ENCODE peak calls at places on chromosomes 12 and 14, in six cellular contexts. J, Q, A, O, V and W are unnamed samples.

GRCh38 chr12:91529829-91530228 is 347.2 kb upstream of the DCN start:
- DNase-seq in J (no peak), Q (no peak), A (no peak), O (no peak), V (no peak), W (no peak)

GRCh38 chr14:78674820-78675219 is 504.6 kb downstream of the NRXN3 start:
- DNase-seq in Q (no peak), V (no peak), J (no peak), A (no peak), O (no peak), W (no peak)

GRCh38 chr12:63419119-63419518 is 249.2 kb downstream of the DPY19L2 start:
- DNase-seq in J (peak; percentile 13), Q (no peak), A (no peak), O (peak; percentile 72), V (no peak), W (no peak)

GRCh38 chr14:22852940-22853767 is 16.8 kb downstream of the MMP14 start:
- DNase-seq in O (peak; percentile 91), V (peak; percentile 63), J (peak; percentile 93), Q (peak; percentile 90), A (peak; percentile 80), W (peak; percentile 95)

GRCh38 chr14:73684627-73685026 is 29.6 kb downstream of the PNMA1 start:
- DNase-seq in Q (no peak), O (no peak), V (no peak), A (no peak), J (no peak), W (no peak)

GRCh38 chr12:105617141-105617540 is 286.6 kb downstream of the C12orf75 start:
- DNase-seq in Q (no peak), A (no peak), J (no peak), V (no peak), O (no peak), W (no peak)

GRCh38 chr12:115983226-115983798 is 294.2 kb downstream of the MED13L start:
- DNase-seq in J (peak; percentile 79), V (no peak), A (no peak), Q (no peak), O (peak; percentile 36), W (peak; percentile 15)

GRCh38 chr14:91947196-91948184 is at the start of gene FBLN5:
- DNase-seq in Q (peak; percentile 51), J (peak; percentile 83), O (peak; percentile 18), V (no peak), A (no peak), W (peak; percentile 75)

GRCh38 chr12:88553941-88554658 is 26.2 kb downstream of the KITLG start:
- DNase-seq in V (no peak), O (peak; percentile 34), Q (no peak), J (no peak), A (no peak), W (no peak)

GRCh38 chr12:122880668-122881067 is 15.3 kb downstream of the VPS37B start:
- DNase-seq in A (no peak), V (no peak), J (peak; percentile 73), O (peak; percentile 51), Q (no peak), W (peak; percentile 39)

GRCh38 chr12:56221233-56221756 is 427 bp downstream of the RNF41 start:
- DNase-seq in V (no peak), A (no peak), O (peak; percentile 32), Q (peak; percentile 58), J (peak; percentile 81), W (peak; percentile 65)

GRCh38 chr12:80763874-80764273 is 47.2 kb downstream of the MYF5 start:
- DNase-seq in A (no peak), Q (no peak), V (no peak), O (peak; percentile 39), J (peak; percentile 81), W (peak; percentile 28)

GRCh38 chr12:823043-823698 is 70.8 kb downstream of the WNK1 start:
- DNase-seq in Q (no peak), A (peak; percentile 54), V (peak; percentile 82), O (no peak), J (no peak), W (no peak)

GRCh38 chr14:68813318-68813838 is 20.5 kb upstream of the ZFP36L1 start:
- DNase-seq in V (no peak), A (no peak), O (no peak), J (no peak), Q (no peak), W (no peak)

GRCh38 chr12:4432878-4433820 is 12.5 kb downstream of the FGF6 start:
- DNase-seq in V (no peak), O (no peak), Q (no peak), A (no peak), J (no peak), W (peak; percentile 21)

GRCh38 chr14:104865631-104866441 is 768 bp downstream of the CEP170B start:
- DNase-seq in V (no peak), J (peak; percentile 86), Q (peak; percentile 71), O (peak; percentile 71), A (no peak), W (peak; percentile 70)

GRCh38 chr14:91326514-91326832 is 82.0 kb upstream of the GPR68 start:
- DNase-seq in J (no peak), V (no peak), O (no peak), A (no peak), Q (no peak), W (no peak)

GRCh38 chr12:103783744-103784664 is 57.0 kb downstream of the NT5DC3 start:
- DNase-seq in A (no peak), Q (peak; percentile 11), O (no peak), V (no peak), J (no peak), W (no peak)

GRCh38 chr12:68374315-68374982 is 42.3 kb upstream of the MDM1 start:
- DNase-seq in J (no peak), V (peak; percentile 98), A (no peak), Q (no peak), O (no peak), W (no peak)

GRCh38 chr14:22824711-22825359 is 4.9 kb upstream of the MRPL52 start:
- DNase-seq in A (no peak), V (no peak), O (peak; percentile 30), J (no peak), Q (no peak), W (no peak)

GRCh38 chr12:61538951-61539350 is 721.3 kb upstream of the USP15 start:
- DNase-seq in Q (no peak), J (peak; percentile 70), O (peak; percentile 24), V (no peak), A (no peak), W (no peak)

GRCh38 chr12:10184261-10184843 is 5.5 kb downstream of the TMEM52B start:
- DNase-seq in Q (no peak), O (no peak), V (no peak), J (no peak), A (no peak), W (no peak)

GRCh38 chr12:116319851-116320621 is 42.5 kb upstream of the MED13L start:
- DNase-seq in Q (peak; percentile 72), V (no peak), A (no peak), O (no peak), J (no peak), W (no peak)

GRCh38 chr14:33061667-33062325 is 123.1 kb downstream of the NPAS3 start:
- DNase-seq in O (no peak), V (no peak), A (no peak), Q (no peak), J (peak; percentile 25), W (no peak)

GRCh38 chr12:66741919-66742318 is 63.0 kb upstream of the GRIP1 start:
- DNase-seq in O (no peak), Q (no peak), A (no peak), V (no peak), J (no peak), W (no peak)

GRCh38 chr12:66740257-66740656 is 61.4 kb upstream of the GRIP1 start:
- DNase-seq in V (no peak), O (peak; percentile 32), J (no peak), A (no peak), Q (no peak), W (no peak)

GRCh38 chr12:66742508-66743367 is 63.9 kb upstream of the GRIP1 start:
- DNase-seq in O (no peak), Q (no peak), V (no peak), A (no peak), J (no peak), W (no peak)

GRCh38 chr12:66746489-66747201 is 67.8 kb upstream of the GRIP1 start:
- DNase-seq in O (no peak), V (no peak), Q (no peak), J (peak; percentile 39), A (no peak), W (no peak)

DNA sequence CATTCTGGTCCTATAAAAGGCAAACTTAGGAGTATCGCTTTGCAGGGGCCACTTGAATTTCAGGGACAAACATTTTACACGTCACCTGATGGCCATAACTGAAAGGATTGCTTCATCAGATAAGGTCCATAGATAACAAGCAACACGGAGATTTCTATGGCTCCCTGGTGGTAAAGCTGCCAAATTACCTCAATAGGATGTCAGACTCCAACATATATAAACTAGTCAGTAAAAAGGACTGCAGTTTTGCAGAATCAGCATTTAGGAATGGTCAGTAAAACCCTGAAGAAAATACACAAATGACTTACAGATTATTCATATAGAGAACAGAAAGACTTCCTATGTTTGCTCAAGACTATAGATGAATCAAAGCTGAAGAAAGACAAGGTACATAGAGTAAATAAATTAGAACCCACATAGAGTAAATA is 66.1 kb upstream of the GRIP1 start:
- DNase-seq in V (no peak), A (no peak), Q (no peak), O (no peak), J (peak; percentile 29), W (no peak)
- TF ChIP-seq CTCF in V (no peak), A (no peak), Q (no peak), O (no peak), J (no peak), W (no peak)

DNA sequence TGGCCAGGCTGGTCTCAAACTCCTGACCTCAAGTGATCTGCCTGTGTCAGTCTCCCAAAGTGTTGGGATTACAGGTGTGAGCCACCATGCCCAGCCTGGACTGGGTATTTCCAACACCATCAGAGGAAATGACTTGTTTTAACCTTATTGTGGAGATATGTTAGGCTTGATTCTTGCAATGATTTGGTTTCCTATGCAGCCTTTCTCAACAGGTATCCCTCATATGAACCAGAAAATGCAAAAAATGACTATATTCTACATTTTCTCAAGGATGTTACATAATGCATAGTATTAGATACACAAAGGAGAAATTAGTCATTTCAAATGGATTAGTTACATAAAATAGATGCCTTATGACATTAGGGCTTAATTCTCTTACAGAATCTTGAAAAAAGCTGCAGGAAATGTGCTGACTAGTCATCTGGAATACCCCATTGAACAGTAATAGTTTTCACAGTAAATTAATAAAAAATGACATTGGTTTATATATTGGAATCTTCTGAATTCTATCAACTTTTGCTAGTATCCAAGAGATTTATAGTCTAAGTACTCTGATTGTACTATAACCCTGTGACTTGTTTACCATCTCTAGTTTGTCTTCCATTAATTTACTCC is 132.6 kb downstream of the INSM2 start:
- DNase-seq in O (no peak), J (no peak), A (no peak), V (no peak), Q (no peak), W (no peak)
- TF ChIP-seq CTCF in O (no peak), J (no peak), A (no peak), V (no peak), Q (no peak), W (no peak)

DNA sequence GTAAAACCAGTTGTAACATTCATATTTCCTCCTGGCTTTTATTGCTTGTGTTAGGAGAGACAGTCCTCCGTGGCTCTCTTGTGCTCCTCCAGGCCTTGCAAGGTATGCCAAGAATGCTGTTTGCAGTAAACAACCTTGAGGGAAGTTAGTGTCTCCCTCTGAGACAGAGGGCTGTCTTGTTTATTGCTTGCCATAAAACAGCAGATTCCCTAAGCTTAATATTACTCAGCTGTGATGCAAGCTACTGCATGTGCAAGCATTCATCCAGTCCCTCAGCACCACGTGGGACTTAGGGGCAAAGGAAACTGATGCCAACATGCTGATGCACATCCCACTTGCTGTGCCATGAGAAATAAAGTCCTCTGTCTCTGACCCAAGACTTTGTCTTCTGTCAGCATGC is 6.6 kb downstream of the POMT2 start:
- DNase-seq in Q (no peak), O (no peak), V (no peak), J (peak; percentile 85), A (no peak), W (no peak)
- TF ChIP-seq CTCF in Q (no peak), O (no peak), V (no peak), J (no peak), A (no peak), W (no peak)

GRCh38 chr12:11648514-11649412 is 711 bp upstream of the ETV6 start:
- DNase-seq in A (no peak), Q (peak; percentile 75), O (peak; percentile 75), J (peak; percentile 93), V (peak; percentile 64), W (peak; percentile 81)
- TF ChIP-seq CTCF in A (no peak), Q (no peak), O (no peak), J (no peak), V (no peak), W (no peak)